ENCODE peak calls at places on chromosome 3, in six cellular contexts. One of them, this sample, is unnamed.

GRCh38 chr3:35679409-35680080 is 40.2 kb downstream of the ARPP21 start:
- DNase-seq in Karpas-422: no peak
- DNase-seq in PC-9: no peak
- DNase-seq in hepatocyte: no peak
- DNase-seq in GM23248: no peak
- DNase-seq in PC-3: no peak
- DNase-seq in this sample: no peak

GRCh38 chr3:15722877-15723623 is 74.7 kb downstream of the ANKRD28 start:
- DNase-seq in Karpas-422: no peak
- DNase-seq in PC-9: no peak
- DNase-seq in hepatocyte: no peak
- DNase-seq in GM23248: no peak
- DNase-seq in PC-3: no peak
- DNase-seq in this sample: no peak

GRCh38 chr3:101809178-101810022 is 30.4 kb downstream of the NXPE3 start:
- DNase-seq in Karpas-422: peak; percentile 82
- DNase-seq in PC-9: no peak
- DNase-seq in hepatocyte: peak; percentile 67
- DNase-seq in GM23248: peak; percentile 66
- DNase-seq in PC-3: peak; percentile 74
- DNase-seq in this sample: peak; percentile 65

GRCh38 chr3:88707837-88708236 is 399.6 kb upstream of the EPHA3 start:
- DNase-seq in Karpas-422: no peak
- DNase-seq in PC-9: no peak
- DNase-seq in hepatocyte: no peak
- DNase-seq in GM23248: no peak
- DNase-seq in PC-3: no peak
- DNase-seq in this sample: no peak

GRCh38 chr3:102673271-102674115 is 238.7 kb downstream of the ZPLD1 start:
- DNase-seq in Karpas-422: peak; percentile 88
- DNase-seq in PC-9: peak; percentile 46
- DNase-seq in hepatocyte: peak; percentile 84
- DNase-seq in GM23248: peak; percentile 58
- DNase-seq in PC-3: peak; percentile 71
- DNase-seq in this sample: peak; percentile 57

GRCh38 chr3:197224034-197224444 is 74.4 kb downstream of the DLG1 start:
- DNase-seq in Karpas-422: peak; percentile 92
- DNase-seq in PC-9: peak; percentile 62
- DNase-seq in hepatocyte: peak; percentile 61
- DNase-seq in GM23248: peak; percentile 73
- DNase-seq in PC-3: peak; percentile 81
- DNase-seq in this sample: peak; percentile 67

GRCh38 chr3:65597225-65597951 is 441.3 kb downstream of the MAGI1 start:
- DNase-seq in Karpas-422: no peak
- DNase-seq in PC-9: no peak
- DNase-seq in hepatocyte: peak; percentile 42
- DNase-seq in GM23248: peak; percentile 43
- DNase-seq in PC-3: no peak
- DNase-seq in this sample: no peak

GRCh38 chr3:184737641-184738518 is 26.0 kb upstream of the MAGEF1 start:
- DNase-seq in Karpas-422: no peak
- DNase-seq in PC-9: peak; percentile 93
- DNase-seq in hepatocyte: peak; percentile 55
- DNase-seq in GM23248: peak; percentile 91
- DNase-seq in PC-3: peak; percentile 94
- DNase-seq in this sample: no peak

GRCh38 chr3:134769469-134769868 is 25.6 kb upstream of the EPHB1 start:
- DNase-seq in Karpas-422: no peak
- DNase-seq in PC-9: no peak
- DNase-seq in hepatocyte: no peak
- DNase-seq in GM23248: no peak
- DNase-seq in PC-3: no peak
- DNase-seq in this sample: no peak

GRCh38 chr3:90062631-90063200 is 955.3 kb downstream of the EPHA3 start:
- DNase-seq in Karpas-422: no peak
- DNase-seq in PC-9: peak; percentile 72
- DNase-seq in hepatocyte: no peak
- DNase-seq in GM23248: no peak
- DNase-seq in PC-3: no peak
- DNase-seq in this sample: no peak

GRCh38 chr3:46891132-46891531 is 13.6 kb downstream of the PTH1R start:
- DNase-seq in Karpas-422: no peak
- DNase-seq in PC-9: no peak
- DNase-seq in hepatocyte: no peak
- DNase-seq in GM23248: no peak
- DNase-seq in PC-3: no peak
- DNase-seq in this sample: no peak

GRCh38 chr3:78116874-78117273 is 1077.0 kb downstream of the ROBO2 start:
- DNase-seq in Karpas-422: no peak
- DNase-seq in PC-9: no peak
- DNase-seq in hepatocyte: no peak
- DNase-seq in GM23248: no peak
- DNase-seq in PC-3: no peak
- DNase-seq in this sample: no peak

GRCh38 chr3:192887047-192887446 is 30.6 kb downstream of the MB21D2 start:
- DNase-seq in Karpas-422: no peak
- DNase-seq in PC-9: no peak
- DNase-seq in hepatocyte: peak; percentile 59
- DNase-seq in GM23248: no peak
- DNase-seq in PC-3: peak; percentile 74
- DNase-seq in this sample: no peak

GRCh38 chr3:60086811-60087210 is 1037.0 kb upstream of the CFAP20DC start:
- DNase-seq in Karpas-422: no peak
- DNase-seq in PC-9: no peak
- DNase-seq in hepatocyte: no peak
- DNase-seq in GM23248: peak; percentile 59
- DNase-seq in PC-3: peak; percentile 50
- DNase-seq in this sample: no peak

GRCh38 chr3:59812778-59813558 is 763.1 kb upstream of the CFAP20DC start:
- DNase-seq in Karpas-422: no peak
- DNase-seq in PC-9: no peak
- DNase-seq in hepatocyte: no peak
- DNase-seq in GM23248: no peak
- DNase-seq in PC-3: no peak
- DNase-seq in this sample: no peak

GRCh38 chr3:45783667-45784066 is 12.7 kb downstream of the SLC6A20 start:
- DNase-seq in Karpas-422: no peak
- DNase-seq in PC-9: no peak
- DNase-seq in hepatocyte: no peak
- DNase-seq in GM23248: no peak
- DNase-seq in PC-3: no peak
- DNase-seq in this sample: no peak

GRCh38 chr3:53744351-53744750 is 101.9 kb downstream of the CHDH start:
- DNase-seq in Karpas-422: no peak
- DNase-seq in PC-9: no peak
- DNase-seq in hepatocyte: peak; percentile 43
- DNase-seq in GM23248: no peak
- DNase-seq in PC-3: no peak
- DNase-seq in this sample: peak; percentile 12

GRCh38 chr3:30626443-30627181 is 20.2 kb downstream of the TGFBR2 start:
- DNase-seq in Karpas-422: no peak
- DNase-seq in PC-9: peak; percentile 72
- DNase-seq in hepatocyte: no peak
- DNase-seq in GM23248: peak; percentile 75
- DNase-seq in PC-3: peak; percentile 53
- DNase-seq in this sample: no peak

GRCh38 chr3:26845194-26845593 is 222.6 kb downstream of the LRRC3B start:
- DNase-seq in Karpas-422: no peak
- DNase-seq in PC-9: no peak
- DNase-seq in hepatocyte: no peak
- DNase-seq in GM23248: no peak
- DNase-seq in PC-3: no peak
- DNase-seq in this sample: no peak

GRCh38 chr3:28252016-28252415 is 10.6 kb downstream of the CMC1 start:
- DNase-seq in Karpas-422: no peak
- DNase-seq in PC-9: no peak
- DNase-seq in hepatocyte: no peak
- DNase-seq in GM23248: no peak
- DNase-seq in PC-3: no peak
- DNase-seq in this sample: no peak

GRCh38 chr3:57952208-57952631 is 56.0 kb upstream of the FLNB start:
- DNase-seq in Karpas-422: no peak
- DNase-seq in PC-9: no peak
- DNase-seq in hepatocyte: peak; percentile 79
- DNase-seq in GM23248: peak; percentile 91
- DNase-seq in PC-3: peak; percentile 21
- DNase-seq in this sample: no peak

GRCh38 chr3:20186600-20187004 is 596 bp upstream of the SGO1 start:
- DNase-seq in Karpas-422: no peak
- DNase-seq in PC-9: no peak
- DNase-seq in hepatocyte: peak; percentile 14
- DNase-seq in GM23248: peak; percentile 58
- DNase-seq in PC-3: no peak
- DNase-seq in this sample: no peak

DNA sequence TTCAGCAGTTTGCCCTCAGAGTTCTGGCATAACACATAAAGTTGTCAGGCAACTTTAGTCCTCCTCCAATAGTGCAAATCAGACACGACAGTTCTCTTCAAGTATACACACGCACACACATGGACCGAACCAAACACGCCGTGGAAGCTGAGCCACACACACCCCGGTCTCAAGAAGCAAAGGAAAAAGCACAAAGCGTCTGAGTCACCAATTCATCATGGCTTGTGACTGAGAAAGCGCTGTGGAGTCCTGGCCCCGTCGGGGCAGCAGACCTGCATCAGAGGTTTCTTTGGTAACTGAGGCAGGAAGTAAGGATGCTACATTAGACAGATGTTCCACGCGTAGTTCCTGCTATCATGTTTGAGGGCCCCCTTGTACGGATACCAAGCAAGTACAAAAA is 85.7 kb downstream of the VGLL4 start:
- DNase-seq in Karpas-422: no peak
- DNase-seq in PC-9: no peak
- DNase-seq in hepatocyte: no peak
- DNase-seq in GM23248: peak; percentile 95
- DNase-seq in PC-3: peak; percentile 30
- DNase-seq in this sample: no peak
- H3K4me1 ChIP-seq in Karpas-422: peaks cover 7% of the 10 kb centered on the region
- H3K4me1 ChIP-seq in PC-9: no peaks in the 10 kb centered on the region
- H3K4me1 ChIP-seq in hepatocyte: peaks cover 27% of the 10 kb centered on the region
- H3K4me1 ChIP-seq in GM23248: peaks cover 21% of the 10 kb centered on the region
- H3K4me1 ChIP-seq in PC-3: no peaks in the 10 kb centered on the region
- H3K4me1 ChIP-seq in this sample: no peaks in the 10 kb centered on the region

GRCh38 chr3:41158947-41159346 is 40.4 kb upstream of the CTNNB1 start:
- DNase-seq in Karpas-422: no peak
- DNase-seq in PC-9: peak; percentile 89
- DNase-seq in hepatocyte: peak; percentile 68
- DNase-seq in GM23248: no peak
- DNase-seq in PC-3: peak; percentile 94
- DNase-seq in this sample: no peak

GRCh38 chr3:41162541-41162940 is 36.8 kb upstream of the CTNNB1 start:
- DNase-seq in Karpas-422: no peak
- DNase-seq in PC-9: no peak
- DNase-seq in hepatocyte: no peak
- DNase-seq in GM23248: no peak
- DNase-seq in PC-3: no peak
- DNase-seq in this sample: no peak

GRCh38 chr3:41159581-41160189 is 39.6 kb upstream of the CTNNB1 start:
- DNase-seq in Karpas-422: no peak
- DNase-seq in PC-9: peak; percentile 85
- DNase-seq in hepatocyte: peak; percentile 63
- DNase-seq in GM23248: no peak
- DNase-seq in PC-3: peak; percentile 91
- DNase-seq in this sample: no peak

GRCh38 chr3:41164776-41165175 is 34.5 kb upstream of the CTNNB1 start:
- DNase-seq in Karpas-422: no peak
- DNase-seq in PC-9: no peak
- DNase-seq in hepatocyte: no peak
- DNase-seq in GM23248: no peak
- DNase-seq in PC-3: no peak
- DNase-seq in this sample: no peak

GRCh38 chr3:41162981-41163380 is 36.3 kb upstream of the CTNNB1 start:
- DNase-seq in Karpas-422: no peak
- DNase-seq in PC-9: no peak
- DNase-seq in hepatocyte: no peak
- DNase-seq in GM23248: no peak
- DNase-seq in PC-3: no peak
- DNase-seq in this sample: no peak
- H3K9me2 ChIP-seq in Karpas-422: no peaks in the 10 kb centered on the region
- H3K9me2 ChIP-seq in PC-9: no peaks in the 10 kb centered on the region
- H3K9me2 ChIP-seq in hepatocyte: no peaks in the 10 kb centered on the region
- H3K9me2 ChIP-seq in GM23248: no peaks in the 10 kb centered on the region
- H3K9me2 ChIP-seq in PC-3: no peaks in the 10 kb centered on the region
- H3K9me2 ChIP-seq in this sample: no peaks in the 10 kb centered on the region

DNA sequence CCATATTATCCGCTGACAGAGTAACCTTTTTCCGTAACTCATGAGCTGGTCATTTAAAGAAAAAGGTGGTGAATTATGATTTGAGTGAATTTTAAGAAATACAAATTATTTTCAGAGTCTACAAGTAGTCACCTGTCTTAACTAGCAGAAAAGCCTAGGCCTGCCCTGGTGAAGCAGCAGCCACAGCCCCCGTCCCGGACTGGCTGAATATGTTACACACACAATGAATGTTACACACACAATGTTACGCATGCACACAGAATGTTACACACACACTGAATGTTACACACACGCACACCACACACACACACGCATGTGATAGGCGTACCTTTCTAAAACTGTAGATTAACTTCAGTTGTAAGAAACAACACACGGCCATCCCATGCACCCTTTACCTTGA is 77.8 kb downstream of the VGLL4 start:
- DNase-seq in Karpas-422: no peak
- DNase-seq in PC-9: no peak
- DNase-seq in hepatocyte: no peak
- DNase-seq in GM23248: no peak
- DNase-seq in PC-3: no peak
- DNase-seq in this sample: no peak
- H3K79me2 ChIP-seq in Karpas-422: peaks cover 95% of the 10 kb centered on the region
- H3K79me2 ChIP-seq in PC-9: peaks cover 41% of the 10 kb centered on the region
- H3K79me2 ChIP-seq in hepatocyte: peaks cover 99% of the 10 kb centered on the region
- H3K79me2 ChIP-seq in GM23248: peaks cover 89% of the 10 kb centered on the region
- H3K79me2 ChIP-seq in PC-3: peaks cover 63% of the 10 kb centered on the region
- H3K79me2 ChIP-seq in this sample: no peaks in the 10 kb centered on the region

GRCh38 chr3:127734181-127734720 is 61.5 kb downstream of the ABTB1 start:
- DNase-seq in Karpas-422: no peak
- DNase-seq in PC-9: no peak
- DNase-seq in hepatocyte: no peak
- DNase-seq in GM23248: no peak
- DNase-seq in PC-3: no peak
- DNase-seq in this sample: no peak
- H3K4me1 ChIP-seq in Karpas-422: peaks cover 99% of the 10 kb centered on the region
- H3K4me1 ChIP-seq in PC-9: peaks cover 10% of the 10 kb centered on the region
- H3K4me1 ChIP-seq in hepatocyte: peaks cover 17% of the 10 kb centered on the region
- H3K4me1 ChIP-seq in GM23248: peaks cover 43% of the 10 kb centered on the region
- H3K4me1 ChIP-seq in PC-3: peaks cover 42% of the 10 kb centered on the region
- H3K4me1 ChIP-seq in this sample: peaks cover 87% of the 10 kb centered on the region